ENCODE peak calls at places on chromosomes 11 and 22, in ten cellular contexts. Q is AG09309, Z is thoracic aorta, D is Caco-2, A is gastrocnemius medialis, B is testis, S is mammary epithelial cell, N is heart right ventricle, U is tibial nerve, C is bronchial epithelial cell. J is an unnamed sample.

GRCh38 chr11:29019960-29020683 is 911.9 kb downstream of the METTL15 start:
- DNase-seq in D (no peak), S (peak; percentile 21), U (no peak), C (peak; percentile 50), Q (no peak), A (no peak), Z (no peak), N (no peak), B (no peak), J (peak; percentile 53)

GRCh38 chr22:21443735-21444421 is 23.3 kb upstream of the TMEM191C start:
- DNase-seq in A (no peak), Q (no peak), C (no peak), N (peak; percentile 8), U (no peak), Z (no peak), S (no peak), B (peak; percentile 11), D (no peak), J (no peak)

GRCh38 chr11:46865340-46865739 is 19.3 kb upstream of the CKAP5 start:
- DNase-seq in C (peak; percentile 19), U (no peak), D (no peak), Z (no peak), B (peak; percentile 36), N (no peak), Q (peak; percentile 25), A (no peak), S (no peak), J (peak; percentile 71)

GRCh38 chr11:9643751-9644150 is 20.1 kb upstream of the SWAP70 start:
- DNase-seq in Z (no peak), B (no peak), S (no peak), N (no peak), U (no peak), Q (no peak), A (no peak), D (no peak), C (no peak), J (no peak)

GRCh38 chr22:48258841-48259240 is 1496.4 kb downstream of the TBC1D22A start:
- DNase-seq in Z (no peak), N (no peak), U (no peak), Q (no peak), B (no peak), S (no peak), A (no peak), C (no peak), D (no peak), J (no peak)

GRCh38 chr11:5690216-5690615 is 626 bp downstream of the TRIM22 start:
- DNase-seq in D (no peak), S (peak; percentile 29), Z (no peak), N (no peak), U (peak; percentile 17), A (no peak), Q (no peak), C (peak; percentile 43), B (peak; percentile 25), J (peak; percentile 32)

GRCh38 chr22:50274311-50274710 is 4.1 kb upstream of the MAPK11 start:
- DNase-seq in D (no peak), Z (no peak), U (peak; percentile 44), C (no peak), S (no peak), B (peak; percentile 78), Q (no peak), N (peak; percentile 48), A (no peak), J (peak; percentile 53)

GRCh38 chr11:75474878-75475766 is 42.1 kb upstream of the KLHL35 start:
- DNase-seq in N (peak; percentile 59), S (no peak), Z (no peak), A (no peak), B (peak; percentile 58), Q (no peak), C (no peak), D (peak; percentile 71), U (peak; percentile 55), J (peak; percentile 29)

GRCh38 chr11:110777765-110778164 is 65.5 kb upstream of the ARHGAP20 start:
- DNase-seq in D (no peak), S (peak; percentile 48), U (peak; percentile 31), A (no peak), N (no peak), C (peak; percentile 88), Z (no peak), B (peak; percentile 26), Q (no peak), J (peak; percentile 75)

GRCh38 chr11:90288207-90288821 is 65.5 kb upstream of the CHORDC1 start:
- DNase-seq in B (no peak), D (no peak), Z (no peak), U (no peak), C (peak; percentile 27), S (peak; percentile 3), N (no peak), Q (no peak), A (no peak), J (peak; percentile 23)

GRCh38 chr11:12031856-12032526 is 23.6 kb upstream of the DKK3 start:
- DNase-seq in B (no peak), U (no peak), D (no peak), Q (no peak), A (no peak), S (no peak), C (no peak), N (no peak), Z (no peak), J (no peak)

GRCh38 chr11:134349109-134349801 is 17.5 kb downstream of the GLB1L2 start:
- DNase-seq in C (no peak), B (no peak), U (no peak), S (no peak), Q (no peak), A (no peak), Z (no peak), N (no peak), D (no peak), J (no peak)

GRCh38 chr22:49332691-49333090 is 495.0 kb downstream of the BRD1 start:
- DNase-seq in B (no peak), Q (no peak), S (no peak), C (no peak), A (no peak), D (no peak), Z (no peak), U (no peak), N (no peak), J (no peak)

GRCh38 chr11:15674756-15675155 is 560.0 kb downstream of the INSC start:
- DNase-seq in N (no peak), B (no peak), D (no peak), Z (no peak), S (no peak), A (no peak), C (no peak), Q (no peak), U (no peak), J (no peak)

DNA sequence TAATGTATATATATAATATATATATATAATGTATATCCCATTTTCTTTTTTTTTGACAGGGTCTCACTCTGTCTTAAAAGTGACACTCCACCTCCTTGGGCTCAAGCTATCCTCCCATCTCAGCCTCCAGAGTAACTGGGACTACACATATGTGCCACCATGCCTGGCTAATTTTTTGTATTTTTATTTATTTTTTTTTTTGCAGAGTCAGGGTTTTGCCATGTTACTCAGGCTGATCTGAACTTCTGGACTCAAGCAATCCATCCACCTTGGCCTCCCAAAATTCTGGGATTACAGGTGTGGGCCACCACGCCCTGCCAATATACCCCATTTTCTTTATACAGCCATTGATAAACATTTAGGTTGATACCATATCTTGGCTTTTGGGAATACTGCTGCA is 33.9 kb upstream of the SLC22A24 start:
- DNase-seq in D (no peak), U (no peak), Z (no peak), A (no peak), Q (no peak), S (no peak), N (no peak), B (no peak), C (no peak), J (no peak)
- H3K4me3 ChIP-seq in D (no peak overlapping the region), U (no peak overlapping the region), Z (no peak overlapping the region), A (no peak overlapping the region), Q (no peak overlapping the region), S (no peak overlapping the region), N (no peak overlapping the region), B (no peak overlapping the region), C (no peak overlapping the region), J (no peak overlapping the region)

GRCh38 chr11:131421066-131421855 is 50.8 kb downstream of the NTM start:
- DNase-seq in A (no peak), B (no peak), Q (no peak), Z (no peak), C (no peak), N (no peak), D (no peak), S (no peak), U (no peak), J (no peak)
- TF ChIP-seq CTCF in A (no peak), B (no peak), Q (no peak), Z (no peak), C (no peak), N (no peak), D (no peak), S (no peak), U (no peak), J (no peak)

DNA sequence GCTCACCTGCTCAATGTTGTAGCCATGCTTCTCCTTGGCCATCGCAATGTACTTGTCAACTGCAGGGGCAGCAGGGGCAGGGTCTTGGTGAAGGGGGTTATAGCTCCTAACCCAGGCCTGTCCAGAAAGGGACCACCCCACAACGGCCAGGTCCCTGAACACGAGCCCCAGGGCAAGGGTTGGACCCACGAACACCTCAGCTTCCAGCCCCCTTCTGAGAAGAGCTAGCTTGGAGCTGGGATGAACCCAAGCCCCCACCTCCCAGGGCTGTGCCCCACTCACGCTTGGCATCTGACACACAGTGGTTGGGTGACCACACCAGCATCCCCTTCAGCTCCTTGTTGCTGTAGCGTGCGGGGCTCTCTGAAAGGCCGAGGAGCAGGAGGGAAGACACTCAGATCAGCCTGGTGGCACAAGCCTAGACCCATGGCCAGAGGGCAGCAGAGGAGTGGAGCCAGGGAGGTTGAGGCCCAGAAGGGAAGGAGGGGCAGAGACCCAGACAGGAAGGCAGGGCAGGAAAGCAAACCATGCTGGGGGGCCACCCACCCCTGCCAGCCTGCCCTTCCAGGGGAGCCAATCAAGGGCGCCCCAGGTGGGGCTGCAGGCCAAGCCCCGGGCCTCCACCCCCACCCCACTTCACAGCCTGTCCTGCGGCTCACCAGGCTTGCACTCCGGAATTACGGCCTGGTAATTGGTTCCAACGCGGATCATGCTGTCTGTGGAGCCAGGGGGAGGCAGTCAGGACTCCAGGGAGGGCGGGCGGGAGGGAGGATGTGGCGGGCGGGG is 1.9 kb downstream of the RCOR2 start:
- DNase-seq in B (no peak), S (no peak), N (no peak), U (no peak), D (no peak), Q (no peak), C (no peak), Z (no peak), A (no peak), J (no peak)
- H3K4me3 ChIP-seq in B (no peak overlapping the region), S (no peak overlapping the region), N (no peak overlapping the region), U (no peak overlapping the region), D (no peak overlapping the region), Q (no peak overlapping the region), C (no peak overlapping the region), Z (no peak overlapping the region), A (no peak overlapping the region), J (no peak overlapping the region)

GRCh38 chr11:17722000-17722643 is 2.8 kb downstream of the MYOD1 start:
- DNase-seq in A (peak; percentile 54), B (no peak), Z (no peak), S (no peak), Q (no peak), C (peak; percentile 17), U (no peak), N (no peak), D (no peak), J (peak; percentile 30)
- TF ChIP-seq CTCF in A (peak; percentile 57), B (no peak), Z (no peak), S (no peak), Q (peak; percentile 68), C (peak; percentile 67), U (no peak), N (peak; percentile 40), D (no peak), J (peak; percentile 74)

J was measured in astrocyte of the spinal cord.